ENCODE peak calls at places on chromosome 12, in nine cellular contexts. One of them, this sample, is unnamed.

GRCh38 chr12:79692860-79693605 is 2.3 kb upstream of the PAWR start:
- DNase-seq in K562: no peak
- DNase-seq in upper lobe of left lung: no peak
- DNase-seq in GM12878: no peak
- DNase-seq in transverse colon: no peak
- DNase-seq in sigmoid colon: no peak
- DNase-seq in stomach: no peak
- DNase-seq in A549: no peak
- DNase-seq in esophagus muscularis mucosa: no peak
- DNase-seq in this sample: no peak

GRCh38 chr12:89770391-89770790 is 61.8 kb upstream of the ATP2B1 start:
- DNase-seq in K562: no peak
- DNase-seq in upper lobe of left lung: no peak
- DNase-seq in GM12878: no peak
- DNase-seq in transverse colon: no peak
- DNase-seq in sigmoid colon: no peak
- DNase-seq in stomach: no peak
- DNase-seq in A549: no peak
- DNase-seq in esophagus muscularis mucosa: no peak
- DNase-seq in this sample: no peak

GRCh38 chr12:50988051-50988450 is 35.7 kb downstream of the HIGD1C start:
- DNase-seq in K562: no peak
- DNase-seq in upper lobe of left lung: no peak
- DNase-seq in GM12878: no peak
- DNase-seq in transverse colon: no peak
- DNase-seq in sigmoid colon: no peak
- DNase-seq in stomach: no peak
- DNase-seq in A549: no peak
- DNase-seq in esophagus muscularis mucosa: no peak
- DNase-seq in this sample: no peak

GRCh38 chr12:3223601-3224529 is 146.7 kb downstream of the TSPAN9 start:
- DNase-seq in K562: no peak
- DNase-seq in upper lobe of left lung: no peak
- DNase-seq in GM12878: no peak
- DNase-seq in transverse colon: no peak
- DNase-seq in sigmoid colon: no peak
- DNase-seq in stomach: no peak
- DNase-seq in A549: no peak
- DNase-seq in esophagus muscularis mucosa: no peak
- DNase-seq in this sample: no peak

GRCh38 chr12:96219700-96220206 is 25.6 kb downstream of the ELK3 start:
- DNase-seq in K562: no peak
- DNase-seq in upper lobe of left lung: peak; percentile 77
- DNase-seq in GM12878: no peak
- DNase-seq in transverse colon: no peak
- DNase-seq in sigmoid colon: no peak
- DNase-seq in stomach: no peak
- DNase-seq in A549: peak; percentile 99
- DNase-seq in esophagus muscularis mucosa: no peak
- DNase-seq in this sample: no peak

GRCh38 chr12:13099910-13100609 is 3.4 kb downstream of the GSG1 start:
- DNase-seq in K562: no peak
- DNase-seq in upper lobe of left lung: no peak
- DNase-seq in GM12878: no peak
- DNase-seq in transverse colon: no peak
- DNase-seq in sigmoid colon: no peak
- DNase-seq in stomach: no peak
- DNase-seq in A549: no peak
- DNase-seq in esophagus muscularis mucosa: peak; percentile 85
- DNase-seq in this sample: no peak

GRCh38 chr12:100674009-100674888 is 100.8 kb downstream of the GAS2L3 start:
- DNase-seq in K562: no peak
- DNase-seq in upper lobe of left lung: no peak
- DNase-seq in GM12878: no peak
- DNase-seq in transverse colon: no peak
- DNase-seq in sigmoid colon: no peak
- DNase-seq in stomach: no peak
- DNase-seq in A549: no peak
- DNase-seq in esophagus muscularis mucosa: no peak
- DNase-seq in this sample: no peak

GRCh38 chr12:54988402-54989054 is 4.0 kb upstream of the TESPA1 start:
- DNase-seq in K562: peak; percentile 79
- DNase-seq in upper lobe of left lung: peak; percentile 54
- DNase-seq in GM12878: no peak
- DNase-seq in transverse colon: peak; percentile 59
- DNase-seq in sigmoid colon: peak; percentile 88
- DNase-seq in stomach: peak; percentile 71
- DNase-seq in A549: no peak
- DNase-seq in esophagus muscularis mucosa: no peak
- DNase-seq in this sample: no peak

GRCh38 chr12:124812972-124813371 is 50.7 kb downstream of the SCARB1 start:
- DNase-seq in K562: no peak
- DNase-seq in upper lobe of left lung: no peak
- DNase-seq in GM12878: no peak
- DNase-seq in transverse colon: no peak
- DNase-seq in sigmoid colon: no peak
- DNase-seq in stomach: no peak
- DNase-seq in A549: no peak
- DNase-seq in esophagus muscularis mucosa: no peak
- DNase-seq in this sample: no peak

GRCh38 chr12:8508224-8508623 is 5.1 kb upstream of the CLEC4D start:
- DNase-seq in K562: no peak
- DNase-seq in upper lobe of left lung: no peak
- DNase-seq in GM12878: no peak
- DNase-seq in transverse colon: no peak
- DNase-seq in sigmoid colon: no peak
- DNase-seq in stomach: no peak
- DNase-seq in A549: no peak
- DNase-seq in esophagus muscularis mucosa: no peak
- DNase-seq in this sample: no peak

GRCh38 chr12:4320859-4321701 is at the start of gene TIGAR:
- DNase-seq in K562: peak; percentile 96
- DNase-seq in upper lobe of left lung: peak; percentile 98
- DNase-seq in GM12878: peak; percentile 70
- DNase-seq in transverse colon: peak; percentile 95
- DNase-seq in sigmoid colon: peak; percentile 97
- DNase-seq in stomach: peak; percentile 95
- DNase-seq in A549: peak; percentile 92
- DNase-seq in esophagus muscularis mucosa: peak; percentile 96
- DNase-seq in this sample: peak; percentile 95

GRCh38 chr12:4322789-4323188 is 1.8 kb downstream of the TIGAR start:
- DNase-seq in K562: no peak
- DNase-seq in upper lobe of left lung: no peak
- DNase-seq in GM12878: no peak
- DNase-seq in transverse colon: no peak
- DNase-seq in sigmoid colon: no peak
- DNase-seq in stomach: no peak
- DNase-seq in A549: no peak
- DNase-seq in esophagus muscularis mucosa: no peak
- DNase-seq in this sample: no peak

GRCh38 chr12:4323400-4323799 is 2.4 kb downstream of the TIGAR start:
- DNase-seq in K562: no peak
- DNase-seq in upper lobe of left lung: no peak
- DNase-seq in GM12878: no peak
- DNase-seq in transverse colon: no peak
- DNase-seq in sigmoid colon: no peak
- DNase-seq in stomach: no peak
- DNase-seq in A549: no peak
- DNase-seq in esophagus muscularis mucosa: no peak
- DNase-seq in this sample: no peak

GRCh38 chr12:4324366-4324765 is 3.4 kb downstream of the TIGAR start:
- DNase-seq in K562: no peak
- DNase-seq in upper lobe of left lung: peak; percentile 75
- DNase-seq in GM12878: no peak
- DNase-seq in transverse colon: no peak
- DNase-seq in sigmoid colon: no peak
- DNase-seq in stomach: no peak
- DNase-seq in A549: no peak
- DNase-seq in esophagus muscularis mucosa: no peak
- DNase-seq in this sample: no peak

DNA sequence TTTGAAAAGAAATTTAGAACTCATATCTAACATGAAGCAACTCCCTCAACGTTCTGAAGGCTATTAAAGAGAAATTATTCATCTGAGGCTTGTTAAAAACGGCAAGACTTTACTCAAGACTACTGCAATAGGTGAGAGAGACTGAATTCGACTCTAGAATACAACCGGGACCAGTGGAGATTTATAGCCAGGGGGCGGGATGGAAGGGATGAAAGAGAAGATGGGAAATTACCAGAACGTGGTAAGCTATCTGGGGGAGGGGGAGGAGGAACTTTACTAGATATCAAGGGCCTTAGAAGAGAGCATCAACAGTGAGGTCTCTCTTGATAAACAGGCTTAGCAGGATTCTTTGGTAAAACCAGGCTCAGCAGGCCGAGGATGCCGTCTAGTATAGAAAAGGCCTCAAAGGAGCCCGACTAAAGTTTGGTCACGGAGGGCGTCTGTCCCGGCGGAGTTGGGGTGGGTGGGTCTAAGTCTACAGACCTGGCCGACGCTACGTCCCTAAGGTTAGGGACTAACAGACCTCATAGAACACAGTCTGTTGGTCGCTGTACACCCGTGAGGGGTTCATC is 640 bp upstream of the TIGAR start:
- DNase-seq in K562: no peak
- DNase-seq in upper lobe of left lung: no peak
- DNase-seq in GM12878: no peak
- DNase-seq in transverse colon: no peak
- DNase-seq in sigmoid colon: no peak
- DNase-seq in stomach: no peak
- DNase-seq in A549: peak; percentile 25
- DNase-seq in esophagus muscularis mucosa: no peak
- DNase-seq in this sample: no peak
- H3K4me3 ChIP-seq in K562: no peak overlapping the region
- H3K4me3 ChIP-seq in upper lobe of left lung: peak overlapping the region; percentile 97
- H3K4me3 ChIP-seq in GM12878: peak overlapping the region; percentile 88
- H3K4me3 ChIP-seq in transverse colon: peak overlapping the region; percentile 84
- H3K4me3 ChIP-seq in sigmoid colon: peak overlapping the region; percentile 89
- H3K4me3 ChIP-seq in stomach: peak overlapping the region; percentile 69
- H3K4me3 ChIP-seq in A549: peak overlapping the region; percentile 80
- H3K4me3 ChIP-seq in esophagus muscularis mucosa: peak overlapping the region; percentile 77
- H3K4me3 ChIP-seq in this sample: peak overlapping the region; percentile 61

DNA sequence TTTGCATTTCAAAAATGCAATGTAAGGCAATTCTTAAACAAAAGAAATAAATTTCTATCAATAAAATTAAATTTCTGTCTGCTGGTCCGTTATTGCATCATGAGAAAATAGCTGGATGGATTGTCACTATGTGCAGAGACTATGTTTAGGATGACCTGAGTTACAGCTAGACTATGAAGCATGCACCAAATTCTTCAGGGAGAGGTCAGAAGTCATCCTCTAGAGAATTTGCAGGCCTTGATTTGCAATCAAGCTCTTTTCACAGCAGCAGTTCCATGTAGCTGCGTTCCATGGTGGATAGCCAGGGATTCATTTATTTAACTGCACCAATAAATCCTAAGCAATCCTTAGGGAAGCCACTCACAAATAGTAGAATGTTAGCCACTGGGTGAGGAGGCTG is 253.7 kb downstream of the MSRB3 start:
- DNase-seq in K562: no peak
- DNase-seq in upper lobe of left lung: no peak
- DNase-seq in GM12878: no peak
- DNase-seq in transverse colon: no peak
- DNase-seq in sigmoid colon: no peak
- DNase-seq in stomach: no peak
- DNase-seq in A549: no peak
- DNase-seq in esophagus muscularis mucosa: no peak
- DNase-seq in this sample: no peak
- TF ChIP-seq EP300 in K562: no peak
- TF ChIP-seq EP300 in upper lobe of left lung: no peak
- TF ChIP-seq EP300 in GM12878: no peak
- TF ChIP-seq EP300 in transverse colon: no peak
- TF ChIP-seq EP300 in sigmoid colon: no peak
- TF ChIP-seq EP300 in stomach: no peak
- TF ChIP-seq EP300 in A549: no peak
- TF ChIP-seq EP300 in esophagus muscularis mucosa: no peak
- TF ChIP-seq EP300 in this sample: no peak

DNA sequence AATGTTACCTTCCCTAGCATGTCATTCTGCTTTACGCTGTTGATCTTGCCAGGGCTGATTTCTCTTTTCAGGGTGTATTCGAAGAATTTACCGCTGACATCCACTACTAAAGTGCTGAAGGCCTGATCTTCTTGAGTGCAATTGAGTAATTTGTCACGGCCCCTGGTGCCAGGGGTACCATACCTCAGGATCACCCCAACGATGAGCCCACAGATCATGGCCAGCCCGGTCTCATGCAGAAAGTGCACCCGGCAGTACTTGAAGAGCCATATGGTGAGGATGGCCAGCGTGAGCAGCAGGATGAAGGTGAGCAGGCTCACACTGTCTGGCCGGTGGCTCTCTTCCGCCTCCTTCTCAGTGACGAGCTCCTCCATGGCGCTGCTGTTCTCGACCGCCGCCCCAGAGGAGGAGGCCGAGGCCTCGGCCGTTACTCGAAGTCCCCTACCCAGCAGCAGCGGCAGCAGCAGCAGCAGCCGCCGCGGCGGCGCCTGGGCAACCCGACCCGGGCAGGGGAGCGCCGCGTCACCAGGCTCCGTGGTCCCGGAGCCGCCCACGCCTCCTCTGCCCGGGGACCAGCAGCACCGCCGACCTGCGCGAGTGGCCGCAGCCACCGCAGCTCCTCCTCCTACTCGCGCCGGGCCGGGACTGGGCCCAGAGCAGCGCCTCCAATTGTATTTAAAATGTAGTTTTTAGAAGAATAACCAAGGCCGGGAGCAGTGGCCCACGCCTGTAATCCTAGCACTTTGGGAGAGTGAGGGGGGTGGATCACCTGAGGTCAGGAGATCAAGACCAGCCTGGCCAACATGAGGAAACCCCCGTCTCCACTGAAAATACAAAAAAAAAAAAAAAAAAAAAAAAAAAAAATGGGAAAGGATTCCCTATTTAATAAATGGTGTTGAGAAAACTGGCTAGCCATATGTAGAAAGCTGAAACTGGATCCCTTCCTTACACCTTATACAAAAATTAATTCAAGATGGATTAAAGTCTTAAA is 58.5 kb upstream of the TMPO start:
- DNase-seq in K562: peak; percentile 46
- DNase-seq in upper lobe of left lung: peak; percentile 92
- DNase-seq in GM12878: no peak
- DNase-seq in transverse colon: peak; percentile 28
- DNase-seq in sigmoid colon: no peak
- DNase-seq in stomach: peak; percentile 46
- DNase-seq in A549: no peak
- DNase-seq in esophagus muscularis mucosa: no peak
- DNase-seq in this sample: no peak
- H3K4me3 ChIP-seq in K562: peak overlapping the region; percentile 13
- H3K4me3 ChIP-seq in upper lobe of left lung: peak overlapping the region; percentile 52
- H3K4me3 ChIP-seq in GM12878: peak overlapping the region; percentile 16
- H3K4me3 ChIP-seq in transverse colon: peak overlapping the region; percentile 52
- H3K4me3 ChIP-seq in sigmoid colon: peak overlapping the region; percentile 54
- H3K4me3 ChIP-seq in stomach: peak overlapping the region; percentile 46
- H3K4me3 ChIP-seq in A549: no peak overlapping the region
- H3K4me3 ChIP-seq in esophagus muscularis mucosa: peak overlapping the region; percentile 61
- H3K4me3 ChIP-seq in this sample: peak overlapping the region; percentile 45

DNA sequence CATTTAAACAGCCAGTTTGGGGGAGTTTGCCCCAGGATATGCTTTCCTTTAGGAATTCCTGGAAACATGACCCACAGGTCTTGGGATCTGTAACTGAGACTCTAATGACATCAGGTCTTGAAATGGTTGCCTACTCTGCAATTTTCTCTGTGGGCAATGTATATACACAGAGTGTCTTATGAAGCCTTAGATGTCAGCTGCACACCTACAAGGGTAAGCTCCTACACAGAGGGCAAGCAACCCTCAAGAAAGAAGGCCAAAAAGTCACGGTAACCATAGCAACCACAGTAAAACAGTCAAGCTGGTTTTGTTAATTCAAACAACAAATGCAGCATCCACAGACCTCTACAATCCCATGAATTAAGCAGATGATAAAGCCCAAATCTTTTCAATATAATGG is 293.0 kb downstream of the SSPN start:
- DNase-seq in K562: no peak
- DNase-seq in upper lobe of left lung: no peak
- DNase-seq in GM12878: no peak
- DNase-seq in transverse colon: no peak
- DNase-seq in sigmoid colon: no peak
- DNase-seq in stomach: no peak
- DNase-seq in A549: no peak
- DNase-seq in esophagus muscularis mucosa: no peak
- DNase-seq in this sample: no peak
- TF ChIP-seq EP300 in K562: no peak
- TF ChIP-seq EP300 in upper lobe of left lung: no peak
- TF ChIP-seq EP300 in GM12878: no peak
- TF ChIP-seq EP300 in transverse colon: no peak
- TF ChIP-seq EP300 in sigmoid colon: no peak
- TF ChIP-seq EP300 in stomach: no peak
- TF ChIP-seq EP300 in A549: no peak
- TF ChIP-seq EP300 in esophagus muscularis mucosa: no peak
- TF ChIP-seq EP300 in this sample: no peak

This sample was measured in suprapubic skin.